ENCODE peak calls at places on chromosomes 2 and 18, in nine cellular contexts. T is stomach, B is GM23248, R is lung, Q is lower lobe of right lung, F is heart left ventricle, J is iPS DF 6.9, V is right atrium auricular region, X is neural progenitor cell. H is an unnamed sample. For H3K27me3 and H3K4me1, the result is how much of the 10 kb centered on the place peaks cover.

GRCh38 chr2:229725716-229726346 is 11.5 kb upstream of the DNER start:
- DNase-seq in T (no peak), B (peak), R (no peak), Q (no peak), F (no peak), J (no peak), V (no peak), X (no peak), H (no peak)

GRCh38 chr2:171541202-171541884 is 19.1 kb downstream of the CYBRD1 start:
- DNase-seq in T (no peak), B (peak), R (no peak), Q (no peak), F (no peak), J (peak), V (no peak), X (no peak), H (no peak)

GRCh38 chr2:9937258-9937657 is 14.2 kb upstream of the GRHL1 start:
- DNase-seq in T (no peak), B (no peak), R (no peak), Q (no peak), F (no peak), J (no peak), V (no peak), X (no peak), H (no peak)

GRCh38 chr2:106575955-106576354 is 88.8 kb downstream of the CD8B2 start:
- DNase-seq in T (no peak), B (peak), R (no peak), Q (no peak), F (peak), J (no peak), V (no peak), X (peak), H (peak)

GRCh38 chr2:65096948-65097347 is 33.0 kb downstream of the RAB1A start:
- DNase-seq in T (no peak), B (peak), R (no peak), Q (no peak), F (no peak), J (no peak), V (no peak), X (no peak), H (no peak)

GRCh38 chr2:163667064-163667887 is 68.5 kb downstream of the FIGN start:
- DNase-seq in T (no peak), B (peak), R (no peak), Q (no peak), F (peak), J (no peak), V (no peak), X (no peak), H (no peak)

GRCh38 chr2:43942001-43942400 is 53.8 kb downstream of the LRPPRC start:
- DNase-seq in T (no peak), B (no peak), R (no peak), Q (no peak), F (no peak), J (no peak), V (no peak), X (no peak), H (no peak)

GRCh38 chr2:172246649-172247048 is 143.9 kb upstream of the DLX2 start:
- DNase-seq in T (no peak), B (no peak), R (no peak), Q (no peak), F (no peak), J (no peak), V (no peak), X (no peak), H (no peak)

GRCh38 chr2:37570773-37571570 is 100.5 kb downstream of the CDC42EP3 start:
- DNase-seq in T (no peak), B (peak), R (no peak), Q (no peak), F (no peak), J (no peak), V (peak), X (no peak), H (no peak)

GRCh38 chr18:70337139-70337972 is 48.5 kb downstream of the SOCS6 start:
- DNase-seq in T (peak), B (peak), R (no peak), Q (no peak), F (peak), J (no peak), V (no peak), X (peak), H (peak)

GRCh38 chr2:233244818-233245217 is 6.7 kb upstream of the ATG16L1 start:
- DNase-seq in T (no peak), B (peak), R (no peak), Q (no peak), F (no peak), J (no peak), V (no peak), X (no peak), H (no peak)

GRCh38 chr2:220743203-220743602 is 828.9 kb downstream of the EPHA4 start:
- DNase-seq in T (no peak), B (no peak), R (no peak), Q (no peak), F (no peak), J (no peak), V (no peak), X (no peak), H (no peak)

DNA sequence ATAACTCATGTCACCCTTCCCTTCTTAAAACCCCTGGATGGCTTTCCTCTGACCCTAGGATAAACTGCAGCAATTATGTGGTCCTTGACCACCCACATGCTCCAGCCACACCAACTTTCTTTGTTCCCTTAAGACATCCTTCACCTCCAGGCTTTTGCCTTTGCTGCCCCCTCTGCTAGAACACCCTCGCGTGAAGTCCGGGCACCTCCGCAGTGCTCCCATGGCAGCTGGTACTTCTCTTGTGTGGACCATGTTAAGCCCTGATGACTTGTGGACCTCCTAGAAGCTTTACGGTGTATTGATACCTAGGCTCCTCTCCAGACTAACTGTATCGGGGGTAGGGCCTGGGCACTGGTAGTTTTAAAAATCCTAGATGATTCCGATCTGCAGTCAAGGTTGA is 824 bp upstream of the ABHD1 start:
- DNase-seq in T (no peak), B (no peak), R (no peak), Q (no peak), F (no peak), J (no peak), V (no peak), X (no peak), H (no peak)
- H3K27me3 ChIP-seq in T (under half), B (under half), R (under half), Q (under half), F (under half), J (under half), V (under half), X (half or more), H (half or more)

GRCh38 chr2:60884795-60885194 is 3.4 kb downstream of the REL start:
- DNase-seq in T (no peak), B (peak), R (no peak), Q (no peak), F (no peak), J (no peak), V (no peak), X (no peak), H (no peak)
- H3K4me3 ChIP-seq in T (no peak), B (peak), R (no peak), Q (peak), F (peak), J (no peak), V (no peak), X (no peak), H (no peak)

DNA sequence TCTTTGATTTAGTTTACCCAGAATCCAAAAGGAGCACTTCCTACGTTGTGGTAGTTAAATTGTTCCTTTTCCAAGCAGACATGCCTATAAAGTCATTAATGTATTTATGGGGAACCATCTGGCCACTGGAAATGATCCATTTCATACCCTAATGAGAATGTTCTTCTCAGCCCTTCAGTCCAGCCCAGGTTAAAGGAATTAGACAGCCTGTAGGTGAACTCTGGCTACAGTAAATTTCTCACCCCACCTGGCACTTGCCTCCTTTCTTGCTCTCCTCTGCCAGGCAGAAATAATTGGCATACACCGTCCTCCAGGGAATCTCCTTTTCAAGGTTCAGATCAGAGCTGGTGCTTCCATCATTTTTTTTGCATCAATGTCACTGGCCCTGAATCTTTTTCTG is 121.1 kb downstream of the SETBP1 start:
- DNase-seq in T (no peak), B (no peak), R (no peak), Q (no peak), F (no peak), J (no peak), V (no peak), X (no peak), H (no peak)
- H3K4me1 ChIP-seq in T (half or more), B (under half), R (under half), Q (under half), F (under half), J (under half), V (under half), X (under half), H (under half)

GRCh38 chr2:239587836-239588235 is 187.0 kb upstream of the HDAC4 start:
- DNase-seq in T (no peak), B (no peak), R (no peak), Q (peak), F (no peak), J (no peak), V (no peak), X (no peak), H (no peak)
- H3K27me3 ChIP-seq in T (under half), B (under half), R (under half), Q (under half), F (under half), J (under half), V (under half), X (under half), H (under half)

GRCh38 chr18:9734189-9734588 is 26.1 kb downstream of the RAB31 start:
- DNase-seq in T (no peak), B (no peak), R (no peak), Q (no peak), F (no peak), J (no peak), V (peak), X (no peak), H (no peak)
- H3K4me3 ChIP-seq in T (no peak), B (no peak), R (no peak), Q (no peak), F (no peak), J (no peak), V (no peak), X (no peak), H (no peak)

GRCh38 chr18:76823166-76823539 is 796 bp downstream of the ZNF236 start:
- DNase-seq in T (no peak), B (no peak), R (no peak), Q (peak), F (no peak), J (no peak), V (no peak), X (no peak), H (no peak)

GRCh38 chr18:76824136-76824676 is 1.8 kb downstream of the ZNF236 start:
- DNase-seq in T (no peak), B (no peak), R (no peak), Q (no peak), F (no peak), J (no peak), V (peak), X (no peak), H (no peak)

GRCh38 chr18:76822510-76823165 is at the start of gene ZNF236:
- DNase-seq in T (peak), B (peak), R (peak), Q (peak), F (peak), J (no peak), V (no peak), X (peak), H (peak)

GRCh38 chr18:76824754-76825153 is 2.4 kb downstream of the ZNF236 start:
- DNase-seq in T (no peak), B (no peak), R (no peak), Q (no peak), F (no peak), J (no peak), V (no peak), X (no peak), H (no peak)

GRCh38 chr18:76823574-76823973 is 1.2 kb downstream of the ZNF236 start:
- DNase-seq in T (no peak), B (peak), R (no peak), Q (peak), F (no peak), J (no peak), V (no peak), X (peak), H (no peak)
- H3K4me1 ChIP-seq in T (half or more), B (under half), R (under half), Q (under half), F (under half), J (under half), V (under half), X (under half), H (under half)

H was measured in NT2/D1.